ENCODE peak calls at places on chromosome 2, in nine cellular contexts. I, H, X, W, J, N, T, E and M are unnamed samples.
A peak's percentile ranks its signal among the peaks of the same experiment; 100 is the strongest.

GRCh38 chr2:72990695-72991438 is 73.5 kb downstream of the EMX1 start:
- DNase-seq in N (no peak), X (peak; percentile 8), J (no peak), T (no peak), I (peak; percentile 11), W (no peak), E (peak; percentile 7), H (no peak), M (no peak)

GRCh38 chr2:24824071-24824588 is 30.9 kb downstream of the CENPO start:
- DNase-seq in E (no peak), X (no peak), H (no peak), J (no peak), I (no peak), W (no peak), T (no peak), N (no peak), M (no peak)

GRCh38 chr2:47777268-47777972 is 5.5 kb upstream of the MSH6 start:
- DNase-seq in W (no peak), H (no peak), J (no peak), E (peak; percentile 17), T (no peak), N (no peak), X (peak; percentile 29), I (no peak), M (no peak)

GRCh38 chr2:71066856-71067255 is 1.6 kb upstream of the NAGK start:
- DNase-seq in J (no peak), H (no peak), I (no peak), N (no peak), W (no peak), X (no peak), E (no peak), T (no peak), M (no peak)

GRCh38 chr2:25398534-25398933 is 56.8 kb upstream of the DNMT3A start:
- DNase-seq in W (no peak), I (no peak), H (no peak), E (no peak), T (no peak), N (no peak), X (no peak), J (no peak), M (no peak)

GRCh38 chr2:8684885-8685696 is 3.2 kb downstream of the ID2 start:
- DNase-seq in J (peak; percentile 77), X (peak; percentile 50), N (no peak), W (peak; percentile 51), H (peak; percentile 39), E (peak; percentile 63), T (peak; percentile 79), I (no peak), M (peak; percentile 58)

GRCh38 chr2:70552501-70553333 is 909 bp downstream of the TGFA start:
- DNase-seq in T (no peak), X (no peak), N (no peak), E (peak; percentile 24), W (no peak), H (peak; percentile 70), I (no peak), J (peak; percentile 36), M (no peak)

GRCh38 chr2:197993830-197994229 is 189.4 kb downstream of the PLCL1 start:
- DNase-seq in H (no peak), J (no peak), N (no peak), X (no peak), E (no peak), I (no peak), T (no peak), W (no peak), M (no peak)

GRCh38 chr2:241809383-241810303 is 650 bp downstream of the NEU4 start:
- DNase-seq in T (no peak), E (no peak), W (no peak), X (no peak), H (no peak), I (no peak), J (no peak), N (peak; percentile 15), M (no peak)

GRCh38 chr2:23617167-23617787 is 232.3 kb downstream of the KLHL29 start:
- DNase-seq in H (no peak), W (peak; percentile 57), X (peak; percentile 84), T (peak; percentile 68), E (peak; percentile 32), I (no peak), N (peak; percentile 75), J (no peak), M (peak; percentile 74)

GRCh38 chr2:14189929-14190328 is 442.6 kb upstream of the LRATD1 start:
- DNase-seq in E (no peak), X (no peak), W (no peak), J (no peak), H (peak; percentile 51), N (no peak), T (no peak), I (no peak), M (no peak)

GRCh38 chr2:42030196-42030759 is 17.5 kb upstream of the PKDCC start:
- DNase-seq in X (no peak), E (no peak), T (no peak), H (no peak), W (no peak), N (no peak), I (no peak), J (peak; percentile 93), M (no peak)

GRCh38 chr2:218717262-218717661 is 6.6 kb downstream of the TTLL4 start:
- DNase-seq in T (no peak), E (no peak), J (no peak), H (peak; percentile 79), W (no peak), N (no peak), I (no peak), X (no peak), M (peak; percentile 54)

DNA sequence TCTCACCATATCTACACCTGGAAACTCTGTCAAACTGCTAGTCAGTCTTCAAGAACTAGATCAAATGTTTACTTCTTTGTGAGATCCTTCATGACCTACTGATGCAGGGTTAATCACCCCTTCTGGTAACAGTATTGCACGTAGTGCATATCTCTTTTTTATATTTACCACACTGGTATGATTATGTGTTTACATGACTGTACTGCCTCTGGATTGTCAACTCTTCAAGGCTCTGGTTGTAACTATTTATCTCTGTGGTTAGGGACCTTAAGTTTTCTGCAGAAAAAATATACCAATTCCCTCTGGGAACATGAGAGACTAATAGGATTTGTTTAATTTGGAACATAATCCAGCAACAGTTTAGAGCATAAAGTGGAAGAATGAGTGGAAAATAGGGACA is 135.5 kb downstream of the PDE1A start:
- DNase-seq in N (no peak), T (no peak), I (no peak), J (no peak), W (no peak), H (no peak), X (no peak), E (no peak), M (no peak)
- H3K27me3 ChIP-seq in N (no peaks in the 10 kb centered on the region), T (no peaks in the 10 kb centered on the region), I (no peaks in the 10 kb centered on the region), J (no peaks in the 10 kb centered on the region), W (no peaks in the 10 kb centered on the region), H (no peaks in the 10 kb centered on the region), X (no peaks in the 10 kb centered on the region), E (no peaks in the 10 kb centered on the region), M (no peaks in the 10 kb centered on the region)

GRCh38 chr2:227812001-227812400 is 1.6 kb upstream of the CCL20 start:
- DNase-seq in N (no peak), W (no peak), I (no peak), H (no peak), X (no peak), T (no peak), J (no peak), E (no peak), M (no peak)
- TF ChIP-seq CTCF in N (no peak), W (no peak), I (no peak), H (no peak), X (no peak), T (no peak), J (no peak), E (no peak), M (no peak)

GRCh38 chr2:231602874-231603467 is 10.3 kb downstream of the TEX44 start:
- DNase-seq in J (peak; percentile 92), T (no peak), H (no peak), N (no peak), I (no peak), X (no peak), W (no peak), E (no peak), M (no peak)

GRCh38 chr2:231604685-231605606 is 12.3 kb downstream of the TEX44 start:
- DNase-seq in H (peak; percentile 96), T (peak; percentile 99), E (peak; percentile 100), J (peak; percentile 100), I (peak; percentile 91), W (peak; percentile 99), N (peak; percentile 98), X (peak; percentile 100), M (peak; percentile 98)

GRCh38 chr2:231605607-231606091 is 13.0 kb downstream of the TEX44 start:
- DNase-seq in W (no peak), J (no peak), E (peak; percentile 35), X (no peak), H (no peak), I (no peak), T (no peak), N (peak; percentile 54), M (no peak)

GRCh38 chr2:231601356-231602229 is 8.9 kb downstream of the TEX44 start:
- DNase-seq in J (peak; percentile 84), W (peak; percentile 89), I (no peak), N (peak; percentile 77), X (peak; percentile 77), H (peak; percentile 85), T (peak; percentile 92), E (peak; percentile 85), M (peak; percentile 77)

DNA sequence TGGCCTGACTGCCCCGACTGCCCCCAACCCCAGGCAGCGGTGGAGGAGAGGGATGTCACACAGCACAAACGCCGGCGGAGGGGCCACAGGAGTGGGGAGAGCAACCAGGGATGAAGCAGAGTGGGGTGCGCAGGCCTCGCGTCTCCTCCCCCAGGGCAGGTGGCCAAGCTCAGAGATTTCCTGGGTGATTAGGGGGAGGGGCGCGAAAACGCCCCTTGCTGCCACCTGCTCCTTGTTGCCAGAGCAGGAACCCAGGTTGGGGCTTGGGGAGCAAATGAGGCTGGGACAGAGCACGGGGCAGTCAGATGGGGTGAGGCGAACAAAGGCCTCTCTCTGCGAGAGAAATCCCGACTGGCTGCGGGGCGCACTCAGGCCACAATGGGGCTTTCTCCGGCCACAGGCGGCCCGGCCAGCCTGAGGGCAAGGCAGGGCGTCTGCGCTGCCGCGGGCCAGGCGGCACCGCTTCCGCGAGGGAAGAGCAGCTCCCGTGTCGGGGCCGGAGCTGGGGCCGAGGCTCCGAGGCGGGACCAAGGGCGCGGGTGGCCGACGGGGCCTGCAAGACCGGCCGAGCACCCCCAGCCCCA is 11.5 kb downstream of the TEX44 start:
- DNase-seq in T (peak; percentile 75), N (peak; percentile 50), E (peak; percentile 63), I (no peak), H (no peak), X (peak; percentile 75), J (peak; percentile 92), W (peak; percentile 55), M (peak; percentile 28)
- H3K4me1 ChIP-seq in T (peaks cover 33% of the 10 kb centered on the region), N (peaks cover 29% of the 10 kb centered on the region), E (peaks cover 28% of the 10 kb centered on the region), I (no peaks in the 10 kb centered on the region), H (peaks cover 16% of the 10 kb centered on the region), X (peaks cover 6% of the 10 kb centered on the region), J (peaks cover 36% of the 10 kb centered on the region), W (peaks cover 10% of the 10 kb centered on the region), M (peaks cover 11% of the 10 kb centered on the region)

DNA sequence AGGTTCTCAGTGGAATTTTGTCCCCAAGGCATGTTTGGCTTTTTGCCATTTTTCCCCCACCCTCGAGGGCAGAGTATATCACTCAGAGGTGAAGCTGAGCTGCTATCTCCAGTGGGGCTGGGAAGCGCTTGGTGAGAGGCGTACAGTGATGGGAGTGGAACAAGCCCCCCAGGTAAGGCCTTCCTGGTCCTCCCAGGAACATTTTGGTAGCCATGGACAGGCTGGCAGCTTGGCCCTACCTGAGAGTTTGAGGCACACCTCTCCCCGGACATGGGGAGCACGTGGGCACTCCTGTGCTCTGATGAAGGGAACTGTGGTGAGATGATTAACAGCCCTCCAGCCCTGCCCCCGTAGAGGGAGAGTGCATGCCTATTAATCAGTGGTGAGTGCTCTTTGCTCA is 99.3 kb downstream of the C1QL2 start:
- DNase-seq in N (no peak), H (no peak), T (no peak), J (no peak), E (no peak), X (no peak), W (no peak), I (no peak), M (no peak)
- H3K27me3 ChIP-seq in N (no peaks in the 10 kb centered on the region), H (peaks cover 34% of the 10 kb centered on the region), T (no peaks in the 10 kb centered on the region), J (no peaks in the 10 kb centered on the region), E (no peaks in the 10 kb centered on the region), X (no peaks in the 10 kb centered on the region), W (no peaks in the 10 kb centered on the region), I (peaks cover 3% of the 10 kb centered on the region), M (no peaks in the 10 kb centered on the region)